ENCODE peak calls at places on chromosomes 5 and 9, in four cellular contexts. One of them, this sample, is unnamed.

GRCh38 chr9:91421987-91422765 is 1.5 kb downstream of the NFIL3 start:
- DNase-seq in HepG2: peak
- DNase-seq in GM12878: no peak
- DNase-seq in K562: no peak
- DNase-seq in this sample: no peak

GRCh38 chr5:150077996-150078801 is 8.2 kb downstream of the CSF1R start:
- DNase-seq in HepG2: no peak
- DNase-seq in GM12878: no peak
- DNase-seq in K562: no peak
- DNase-seq in this sample: no peak

GRCh38 chr9:70390922-70391321 is 23.5 kb downstream of the KLF9 start:
- DNase-seq in HepG2: no peak
- DNase-seq in GM12878: no peak
- DNase-seq in K562: no peak
- DNase-seq in this sample: no peak

GRCh38 chr9:30103647-30104394 is 2280.6 kb upstream of the ACO1 start:
- DNase-seq in HepG2: no peak
- DNase-seq in GM12878: no peak
- DNase-seq in K562: no peak
- DNase-seq in this sample: no peak

GRCh38 chr5:97797994-97798451 is 615.0 kb upstream of the RIOK2 start:
- DNase-seq in HepG2: no peak
- DNase-seq in GM12878: no peak
- DNase-seq in K562: no peak
- DNase-seq in this sample: no peak

GRCh38 chr9:129175825-129176633 is 2.0 kb downstream of the IER5L start:
- DNase-seq in HepG2: peak
- DNase-seq in GM12878: peak
- DNase-seq in K562: peak
- DNase-seq in this sample: peak

GRCh38 chr5:132364319-132364718 is 5.2 kb upstream of the SLC22A5 start:
- DNase-seq in HepG2: no peak
- DNase-seq in GM12878: no peak
- DNase-seq in K562: no peak
- DNase-seq in this sample: no peak

GRCh38 chr9:35464056-35465025 is 25.6 kb upstream of the RUSC2 start:
- DNase-seq in HepG2: no peak
- DNase-seq in GM12878: no peak
- DNase-seq in K562: no peak
- DNase-seq in this sample: no peak

GRCh38 chr9:127004946-127005769 is 90.6 kb downstream of the RALGPS1 start:
- DNase-seq in HepG2: no peak
- DNase-seq in GM12878: peak
- DNase-seq in K562: no peak
- DNase-seq in this sample: no peak

GRCh38 chr9:21102311-21102710 is 24.6 kb upstream of the IFNB1 start:
- DNase-seq in HepG2: no peak
- DNase-seq in GM12878: no peak
- DNase-seq in K562: no peak
- DNase-seq in this sample: no peak

GRCh38 chr9:80605129-80605528 is 1033.4 kb downstream of the TLE4 start:
- DNase-seq in HepG2: peak
- DNase-seq in GM12878: no peak
- DNase-seq in K562: no peak
- DNase-seq in this sample: peak

GRCh38 chr5:123398058-123398728 is 25.0 kb downstream of the CEP120 start:
- DNase-seq in HepG2: no peak
- DNase-seq in GM12878: no peak
- DNase-seq in K562: no peak
- DNase-seq in this sample: no peak

GRCh38 chr5:9059920-9060691 is 485.8 kb downstream of the SEMA5A start:
- DNase-seq in HepG2: no peak
- DNase-seq in GM12878: no peak
- DNase-seq in K562: no peak
- DNase-seq in this sample: no peak
- TF ChIP-seq FOXK2 in HepG2: no peak
- TF ChIP-seq FOXK2 in GM12878: no peak
- TF ChIP-seq FOXK2 in K562: no peak
- TF ChIP-seq FOXK2 in this sample: no peak

DNA sequence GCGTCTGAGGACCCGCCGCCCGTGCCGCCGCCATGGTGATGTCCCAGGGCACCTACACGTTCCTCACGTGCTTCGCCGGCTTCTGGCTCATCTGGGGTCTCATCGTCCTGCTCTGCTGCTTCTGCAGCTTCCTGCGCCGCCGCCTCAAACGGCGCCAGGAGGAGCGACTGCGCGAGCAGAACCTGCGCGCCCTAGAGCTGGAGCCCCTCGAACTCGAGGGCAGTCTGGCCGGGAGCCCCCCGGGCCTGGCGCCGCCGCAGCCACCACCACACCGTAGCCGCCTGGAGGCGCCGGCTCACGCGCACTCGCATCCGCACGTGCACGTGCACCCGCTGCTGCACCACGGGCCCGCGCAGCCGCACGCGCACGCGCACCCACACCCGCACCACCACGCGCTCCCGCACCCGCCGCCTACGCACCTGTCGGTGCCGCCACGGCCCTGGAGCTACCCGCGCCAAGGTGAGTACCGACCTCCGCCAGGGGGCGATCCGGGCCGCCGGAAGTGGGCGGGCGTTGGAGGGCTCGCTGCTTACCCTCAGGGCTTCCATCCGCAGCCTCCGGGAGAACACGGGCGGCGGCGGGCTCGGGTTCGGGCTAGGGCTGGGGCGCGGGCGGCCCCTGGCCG is 8.5 kb downstream of the PRR7 start:
- DNase-seq in HepG2: peak
- DNase-seq in GM12878: no peak
- DNase-seq in K562: peak
- DNase-seq in this sample: peak
- TF ChIP-seq FOXK2 in HepG2: no peak
- TF ChIP-seq FOXK2 in GM12878: no peak
- TF ChIP-seq FOXK2 in K562: no peak
- TF ChIP-seq FOXK2 in this sample: no peak

GRCh38 chr5:77638204-77638762 is at the start of gene OTP:
- DNase-seq in HepG2: no peak
- DNase-seq in GM12878: no peak
- DNase-seq in K562: no peak
- DNase-seq in this sample: no peak
- TF ChIP-seq FOXK2 in HepG2: no peak
- TF ChIP-seq FOXK2 in GM12878: no peak
- TF ChIP-seq FOXK2 in K562: no peak
- TF ChIP-seq FOXK2 in this sample: no peak

DNA sequence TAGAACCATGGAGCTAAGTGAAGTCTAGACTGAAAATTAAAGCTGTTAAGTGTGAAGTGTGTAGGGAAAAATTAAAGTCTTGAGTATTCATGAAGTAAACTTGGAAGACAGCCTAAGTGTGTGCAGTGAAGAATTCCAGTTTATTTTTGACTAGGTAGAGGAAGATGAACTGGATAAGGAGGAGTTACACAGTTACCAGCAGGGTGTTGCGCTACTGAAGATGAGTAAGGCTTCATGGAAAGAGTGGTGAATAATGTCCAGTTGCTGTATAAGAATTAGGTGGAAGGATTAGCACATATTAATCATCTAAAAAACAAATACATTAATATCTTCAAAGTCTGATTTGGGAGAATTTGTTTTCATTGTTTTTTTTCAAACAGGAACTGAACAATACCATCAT is 5.8 kb upstream of the CHD1 start:
- DNase-seq in HepG2: no peak
- DNase-seq in GM12878: no peak
- DNase-seq in K562: no peak
- DNase-seq in this sample: no peak
- TF ChIP-seq FOXK2 in HepG2: no peak
- TF ChIP-seq FOXK2 in GM12878: no peak
- TF ChIP-seq FOXK2 in K562: no peak
- TF ChIP-seq FOXK2 in this sample: no peak

GRCh38 chr5:125196479-125197183 is 450.2 kb upstream of the ZNF608 start:
- DNase-seq in HepG2: no peak
- DNase-seq in GM12878: no peak
- DNase-seq in K562: no peak
- DNase-seq in this sample: no peak
- TF ChIP-seq FOXK2 in HepG2: no peak
- TF ChIP-seq FOXK2 in GM12878: no peak
- TF ChIP-seq FOXK2 in K562: no peak
- TF ChIP-seq FOXK2 in this sample: no peak

DNA sequence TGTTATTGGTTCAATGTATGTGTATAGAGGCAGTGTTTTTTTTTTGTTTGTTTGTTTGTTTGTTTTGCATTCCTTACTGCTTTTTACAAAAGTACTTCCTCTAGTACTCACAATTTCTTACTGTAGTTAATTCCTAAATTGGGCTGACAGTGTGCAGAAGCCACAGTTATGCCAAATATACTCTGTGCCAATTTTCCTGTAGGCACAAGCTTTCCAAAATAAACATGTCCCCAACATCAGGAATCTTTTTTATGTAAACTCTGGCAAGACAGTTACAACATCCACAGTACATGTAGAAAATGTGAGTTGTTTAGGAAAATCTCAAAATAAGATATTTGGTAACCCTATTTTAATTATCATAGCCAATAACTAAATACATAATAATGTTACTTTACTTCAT is 161.6 kb upstream of the TSLP start:
- DNase-seq in HepG2: no peak
- DNase-seq in GM12878: no peak
- DNase-seq in K562: no peak
- DNase-seq in this sample: no peak
- TF ChIP-seq FOXK2 in HepG2: no peak
- TF ChIP-seq FOXK2 in GM12878: no peak
- TF ChIP-seq FOXK2 in K562: no peak
- TF ChIP-seq FOXK2 in this sample: no peak

This sample was measured in HEK293T.